ENCODE peak calls at places on chromosome 10, in four cellular contexts. C is K562, P is GM12878, O is HepG2. X is an unnamed sample.

GRCh38 chr10:87058171-87058570 is 36.5 kb downstream of the GLUD1 start:
- DNase-seq in O (no peak), P (no peak), C (no peak), X (no peak)

GRCh38 chr10:71889388-71889987 is 38.4 kb upstream of the PSAP start:
- DNase-seq in C (no peak), P (no peak), O (no peak), X (no peak)

GRCh38 chr10:31151301-31151700 is 119.6 kb upstream of the ZNF438 start:
- DNase-seq in C (no peak), O (no peak), P (no peak), X (no peak)

GRCh38 chr10:88965016-88965415 is 12.4 kb upstream of the ACTA2 start:
- DNase-seq in P (no peak), C (no peak), O (no peak), X (no peak)

GRCh38 chr10:29915116-29915785 is 144.1 kb downstream of the JCAD start:
- DNase-seq in P (no peak), O (no peak), C (no peak), X (no peak)

GRCh38 chr10:100740476-100741341 is 4.7 kb upstream of the PAX2 start:
- DNase-seq in O (no peak), P (no peak), C (no peak), X (no peak)

GRCh38 chr10:3805791-3806381 is 20.9 kb upstream of the KLF6 start:
- DNase-seq in O (no peak), P (no peak), C (peak; percentile 63), X (peak; percentile 51)

GRCh38 chr10:95260397-95260881 is 30.4 kb downstream of the PDLIM1 start:
- DNase-seq in P (no peak), C (no peak), O (peak; percentile 84), X (no peak)

GRCh38 chr10:70682920-70683600 is 10.8 kb downstream of the ADAMTS14 start:
- DNase-seq in O (no peak), P (no peak), C (no peak), X (no peak)

GRCh38 chr10:89879121-89879520 is 177.7 kb downstream of the KIF20B start:
- DNase-seq in C (no peak), O (no peak), P (no peak), X (no peak)

GRCh38 chr10:133015321-133015720 is 72.4 kb upstream of the ADGRA1 start:
- DNase-seq in P (no peak), C (no peak), O (no peak), X (no peak)

GRCh38 chr10:84293574-84294016 is 34.8 kb upstream of the CCSER2 start:
- DNase-seq in O (no peak), P (no peak), C (peak; percentile 90), X (no peak)

GRCh38 chr10:103683851-103684250 is 171.5 kb downstream of the SH3PXD2A start:
- DNase-seq in C (no peak), P (no peak), O (no peak), X (no peak)

GRCh38 chr10:50558368-50558767 is 65.4 kb downstream of the SGMS1 start:
- DNase-seq in O (no peak), P (no peak), C (no peak), X (no peak)

GRCh38 chr10:107966817-107967216 is 802.3 kb upstream of the SORCS1 start:
- DNase-seq in O (no peak), C (no peak), P (no peak), X (no peak)

GRCh38 chr10:97852277-97852676 is 2.6 kb downstream of the GOLGA7B start:
- DNase-seq in P (no peak), O (no peak), C (no peak), X (no peak)

GRCh38 chr10:78991187-78991586 is 77.6 kb upstream of the ZMIZ1 start:
- DNase-seq in O (no peak), C (no peak), P (no peak), X (no peak)

GRCh38 chr10:126065751-126066150 is 169.4 kb downstream of the FANK1 start:
- DNase-seq in P (no peak), C (no peak), O (no peak), X (no peak)

GRCh38 chr10:101219946-101220451 is 9.3 kb downstream of the LBX1 start:
- DNase-seq in O (no peak), C (no peak), P (no peak), X (no peak)

GRCh38 chr10:124748206-124748605 is 4.0 kb upstream of the FAM53B start:
- DNase-seq in P (no peak), C (no peak), O (no peak), X (no peak)

GRCh38 chr10:59625842-59626522 is 83.7 kb downstream of the SLC16A9 start:
- DNase-seq in C (peak; percentile 66), P (peak; percentile 35), O (peak; percentile 51), X (peak; percentile 48)

GRCh38 chr10:3761916-3762708 is 22.9 kb downstream of the KLF6 start:
- DNase-seq in C (no peak), O (peak; percentile 73), P (no peak), X (peak; percentile 57)

GRCh38 chr10:14386202-14386593 is 55.5 kb upstream of the FRMD4A start:
- DNase-seq in C (no peak), O (no peak), P (no peak), X (no peak)

GRCh38 chr10:29141761-29142160 is 147.1 kb upstream of the LYZL1 start:
- DNase-seq in C (no peak), O (no peak), P (no peak), X (no peak)

GRCh38 chr10:7515549-7515948 is 104.7 kb upstream of the SFMBT2 start:
- DNase-seq in O (no peak), P (no peak), C (no peak), X (no peak)
- TF ChIP-seq REST in O (no peak), P (no peak), C (no peak), X (no peak)

GRCh38 chr10:28111712-28112111 is 112.8 kb upstream of the ODAD2 start:
- DNase-seq in O (no peak), C (no peak), P (no peak), X (peak; percentile 74)
- H3K27ac ChIP-seq in O (no peak overlapping the region), C (no peak overlapping the region), P (no peak overlapping the region), X (peak overlapping the region; percentile 96)

DNA sequence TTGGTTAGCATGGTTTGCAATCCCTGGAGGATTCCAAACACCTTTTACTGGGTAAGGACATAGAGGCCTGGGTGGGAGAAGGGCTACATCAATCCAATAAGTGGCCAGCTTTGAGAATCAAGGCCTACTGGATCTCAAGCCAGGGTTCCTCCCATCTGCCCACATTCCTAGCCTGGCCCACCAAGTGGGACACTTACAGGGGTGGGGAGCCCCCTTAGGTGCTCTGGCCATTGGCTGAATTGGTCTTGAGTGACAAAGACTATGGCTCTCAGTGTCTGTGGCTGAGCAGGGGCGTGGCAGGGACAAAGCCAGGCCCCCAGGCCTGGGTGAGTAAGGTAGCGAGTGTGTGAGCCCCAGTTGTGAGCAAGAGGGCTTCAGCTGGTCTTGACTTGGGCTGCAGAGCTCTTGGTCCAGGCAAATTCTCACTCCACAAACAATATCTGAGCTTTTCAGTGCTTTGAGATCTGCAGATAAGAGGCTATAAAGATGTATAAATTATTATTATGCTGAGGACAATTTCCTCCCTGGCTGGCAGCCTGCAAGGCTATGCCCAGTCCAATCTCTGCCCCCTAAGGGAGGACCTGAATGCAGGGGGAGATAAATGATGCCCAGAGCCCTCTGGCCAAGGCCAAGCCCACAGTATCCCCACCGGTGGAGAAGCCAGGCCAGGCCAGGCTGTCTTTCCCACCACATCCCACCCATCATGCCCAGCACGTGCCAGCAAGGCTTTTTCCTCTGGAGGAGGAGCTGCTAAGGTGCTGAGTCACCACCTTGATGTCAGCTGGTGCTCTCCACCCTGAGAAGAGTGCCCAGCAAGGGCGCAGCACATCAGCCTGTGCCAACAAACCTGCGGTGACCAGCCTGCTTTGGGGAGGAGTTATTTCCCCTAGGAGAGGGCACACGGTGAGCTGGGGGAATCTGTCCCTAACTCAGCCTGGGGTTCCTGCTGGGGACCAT is 80.7 kb upstream of the DUSP5 start:
- DNase-seq in O (no peak), C (no peak), P (no peak), X (no peak)
- TF ChIP-seq SP1 in O (no peak), C (no peak), P (no peak), X (no peak)

GRCh38 chr10:13302821-13303555 is 3.1 kb upstream of the PHYH start:
- DNase-seq in O (no peak), P (no peak), C (no peak), X (no peak)

GRCh38 chr10:13294784-13295183 is 5.1 kb downstream of the PHYH start:
- DNase-seq in C (no peak), O (no peak), P (no peak), X (no peak)

GRCh38 chr10:13296476-13296875 is 3.4 kb downstream of the PHYH start:
- DNase-seq in P (no peak), C (no peak), O (no peak), X (no peak)

GRCh38 chr10:13298748-13299436 is 972 bp downstream of the PHYH start:
- DNase-seq in P (no peak), C (no peak), O (no peak), X (no peak)

DNA sequence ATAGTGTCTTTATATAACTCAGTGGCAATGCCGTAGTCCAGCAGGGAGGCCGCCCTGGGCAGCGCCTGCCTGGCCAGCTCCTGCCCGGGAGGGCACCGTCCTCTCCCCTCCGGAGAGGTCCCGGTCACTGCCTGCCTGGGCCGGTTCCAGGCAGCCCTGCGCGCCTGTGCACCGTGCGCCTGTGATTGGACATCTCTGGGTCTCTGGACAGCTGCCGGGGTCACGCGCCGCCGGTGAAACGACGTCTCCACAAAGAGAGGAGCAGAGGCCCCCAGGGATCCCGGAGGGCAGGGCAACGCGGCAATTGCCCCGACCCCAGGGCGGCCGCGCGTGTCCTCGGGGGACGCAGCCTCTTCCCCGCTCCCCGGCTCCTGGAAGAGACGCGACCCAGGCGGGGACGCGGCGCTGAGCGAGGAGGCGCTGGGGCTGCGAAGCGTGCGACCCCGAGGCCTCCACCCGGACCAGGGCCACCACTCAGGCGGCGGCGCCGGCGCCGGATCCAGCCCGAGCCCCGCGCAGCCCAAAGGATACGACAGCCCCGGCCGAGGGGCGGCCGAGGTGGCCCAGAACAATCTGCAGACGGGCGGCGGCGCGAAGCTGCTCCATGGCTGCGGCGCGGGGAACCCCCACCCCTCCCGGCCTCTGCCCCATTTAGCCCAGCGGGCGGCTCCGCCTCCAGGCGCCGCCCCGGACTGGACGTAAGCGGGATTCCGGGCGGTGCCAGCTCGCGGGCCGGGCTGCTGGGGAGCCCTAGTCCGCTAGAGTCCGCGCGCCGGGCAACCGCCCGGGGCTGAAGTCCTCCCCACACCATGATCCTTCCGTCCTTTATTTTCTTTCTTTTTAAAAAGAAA is at the start of gene PHYH:
- DNase-seq in O (peak; percentile 70), C (peak; percentile 85), P (no peak), X (peak; percentile 64)
- TF ChIP-seq REST in O (no peak), C (peak; percentile 63), P (no peak), X (no peak)

X was measured in HCT116.